ENCODE peak calls at places on chromosomes 3 and 15, in five cellular contexts. One of them, this sample, is unnamed.

GRCh38 chr3:185688808-185689207 is 102.7 kb downstream of the SENP2 start:
- DNase-seq in trophoblast cell: peak; percentile 90
- DNase-seq in H9: peak; percentile 38
- DNase-seq in neuronal stem cell: no peak
- DNase-seq in H1: peak; percentile 34
- DNase-seq in this sample: peak; percentile 99

GRCh38 chr3:17759901-17760300 is 17.5 kb upstream of the TBC1D5 start:
- DNase-seq in H9: no peak
- DNase-seq in H1: no peak
- DNase-seq in trophoblast cell: no peak
- DNase-seq in neuronal stem cell: no peak
- DNase-seq in this sample: no peak

GRCh38 chr15:40343512-40343911 is 2.8 kb upstream of the CCDC9B start:
- DNase-seq in neuronal stem cell: no peak
- DNase-seq in H9: no peak
- DNase-seq in H1: no peak
- DNase-seq in trophoblast cell: no peak
- DNase-seq in this sample: peak; percentile 98

GRCh38 chr3:116064646-116065045 is 380.6 kb downstream of the LSAMP start:
- DNase-seq in neuronal stem cell: no peak
- DNase-seq in H1: no peak
- DNase-seq in trophoblast cell: no peak
- DNase-seq in H9: no peak
- DNase-seq in this sample: peak; percentile 31

GRCh38 chr3:134754768-134755559 is 40.1 kb upstream of the EPHB1 start:
- DNase-seq in trophoblast cell: no peak
- DNase-seq in H9: peak; percentile 77
- DNase-seq in neuronal stem cell: peak; percentile 31
- DNase-seq in H1: peak; percentile 19
- DNase-seq in this sample: peak; percentile 21

GRCh38 chr15:56869573-56869972 is 48.9 kb upstream of the TCF12 start:
- DNase-seq in H9: no peak
- DNase-seq in H1: no peak
- DNase-seq in trophoblast cell: no peak
- DNase-seq in neuronal stem cell: no peak
- DNase-seq in this sample: no peak

GRCh38 chr15:59185725-59186124 is 20.9 kb upstream of the LDHAL6B start:
- DNase-seq in H9: no peak
- DNase-seq in neuronal stem cell: no peak
- DNase-seq in trophoblast cell: no peak
- DNase-seq in H1: no peak
- DNase-seq in this sample: no peak

GRCh38 chr3:124217542-124217941 is 225.6 kb upstream of the ROPN1 start:
- DNase-seq in trophoblast cell: peak; percentile 41
- DNase-seq in neuronal stem cell: peak; percentile 78
- DNase-seq in H1: no peak
- DNase-seq in H9: peak; percentile 71
- DNase-seq in this sample: peak; percentile 79

GRCh38 chr3:197343111-197343510 is 44.7 kb upstream of the DLG1 start:
- DNase-seq in neuronal stem cell: no peak
- DNase-seq in H1: no peak
- DNase-seq in H9: no peak
- DNase-seq in trophoblast cell: no peak
- DNase-seq in this sample: no peak

GRCh38 chr3:53750253-53751210 is 95.7 kb downstream of the CHDH start:
- DNase-seq in H9: no peak
- DNase-seq in H1: no peak
- DNase-seq in neuronal stem cell: no peak
- DNase-seq in trophoblast cell: no peak
- DNase-seq in this sample: no peak

GRCh38 chr3:153602801-153603200 is 440.8 kb downstream of the RAP2B start:
- DNase-seq in H9: no peak
- DNase-seq in H1: no peak
- DNase-seq in trophoblast cell: no peak
- DNase-seq in neuronal stem cell: no peak
- DNase-seq in this sample: no peak

GRCh38 chr3:138861755-138862333 is 27.1 kb upstream of the PIK3CB start:
- DNase-seq in H1: no peak
- DNase-seq in trophoblast cell: no peak
- DNase-seq in H9: peak; percentile 68
- DNase-seq in neuronal stem cell: peak; percentile 42
- DNase-seq in this sample: peak; percentile 25

GRCh38 chr3:60578936-60579335 is 672.3 kb downstream of the FHIT start:
- DNase-seq in neuronal stem cell: no peak
- DNase-seq in trophoblast cell: peak; percentile 18
- DNase-seq in H9: no peak
- DNase-seq in H1: no peak
- DNase-seq in this sample: no peak

GRCh38 chr15:66253643-66254363 is at the start of gene MEGF11:
- DNase-seq in H9: peak; percentile 78
- DNase-seq in H1: no peak
- DNase-seq in neuronal stem cell: no peak
- DNase-seq in trophoblast cell: no peak
- DNase-seq in this sample: peak; percentile 33

GRCh38 chr3:39291903-39292329 is 12.1 kb upstream of the CX3CR1 start:
- DNase-seq in neuronal stem cell: peak; percentile 70
- DNase-seq in H1: peak; percentile 39
- DNase-seq in trophoblast cell: peak; percentile 60
- DNase-seq in H9: peak; percentile 89
- DNase-seq in this sample: peak; percentile 69

GRCh38 chr15:38796589-38796988 is 232.0 kb upstream of the RASGRP1 start:
- DNase-seq in trophoblast cell: peak; percentile 23
- DNase-seq in H9: no peak
- DNase-seq in neuronal stem cell: no peak
- DNase-seq in H1: no peak
- DNase-seq in this sample: no peak

GRCh38 chr3:1727242-1727641 is 371.4 kb upstream of the CNTN4 start:
- DNase-seq in H1: no peak
- DNase-seq in trophoblast cell: no peak
- DNase-seq in H9: no peak
- DNase-seq in neuronal stem cell: no peak
- DNase-seq in this sample: no peak

GRCh38 chr3:107367353-107367752 is 9.9 kb upstream of the CCDC54 start:
- DNase-seq in trophoblast cell: no peak
- DNase-seq in neuronal stem cell: no peak
- DNase-seq in H1: no peak
- DNase-seq in H9: no peak
- DNase-seq in this sample: peak; percentile 28

GRCh38 chr3:45949432-45949831 is 6.2 kb downstream of the CXCR6 start:
- DNase-seq in neuronal stem cell: no peak
- DNase-seq in trophoblast cell: no peak
- DNase-seq in H1: no peak
- DNase-seq in H9: no peak
- DNase-seq in this sample: no peak

GRCh38 chr3:150874666-150875219 is 30.5 kb downstream of the MINDY4B start:
- DNase-seq in trophoblast cell: no peak
- DNase-seq in H1: no peak
- DNase-seq in H9: no peak
- DNase-seq in neuronal stem cell: no peak
- DNase-seq in this sample: no peak

GRCh38 chr15:60128710-60129109 is 124.6 kb downstream of the FOXB1 start:
- DNase-seq in neuronal stem cell: no peak
- DNase-seq in H9: no peak
- DNase-seq in H1: no peak
- DNase-seq in trophoblast cell: no peak
- DNase-seq in this sample: no peak

GRCh38 chr15:38299216-38299615 is 46.6 kb downstream of the SPRED1 start:
- DNase-seq in trophoblast cell: no peak
- DNase-seq in H9: no peak
- DNase-seq in H1: no peak
- DNase-seq in neuronal stem cell: no peak
- DNase-seq in this sample: peak; percentile 93

GRCh38 chr3:63067999-63068645 is 192.9 kb upstream of the CADPS start:
- DNase-seq in H1: no peak
- DNase-seq in H9: no peak
- DNase-seq in trophoblast cell: peak; percentile 12
- DNase-seq in neuronal stem cell: peak; percentile 72
- DNase-seq in this sample: peak; percentile 21

GRCh38 chr15:90859234-90860131 is 8.9 kb upstream of the FURIN start:
- DNase-seq in H9: peak; percentile 67
- DNase-seq in neuronal stem cell: no peak
- DNase-seq in trophoblast cell: no peak
- DNase-seq in H1: no peak
- DNase-seq in this sample: peak; percentile 28

GRCh38 chr3:126467611-126467955 is 8.1 kb downstream of the ZXDC start:
- DNase-seq in neuronal stem cell: no peak
- DNase-seq in H1: no peak
- DNase-seq in trophoblast cell: no peak
- DNase-seq in H9: no peak
- DNase-seq in this sample: no peak

GRCh38 chr3:9397331-9397910 is at the start of gene SETD5:
- DNase-seq in H1: peak; percentile 75
- DNase-seq in neuronal stem cell: peak; percentile 98
- DNase-seq in H9: peak; percentile 97
- DNase-seq in trophoblast cell: peak; percentile 97
- DNase-seq in this sample: peak; percentile 97
- H2BK12ac ChIP-seq in H1: peak within 1 kb of the TSS; percentile 52
- H2BK12ac ChIP-seq in neuronal stem cell: peak within 1 kb of the TSS; percentile 14
- H2BK12ac ChIP-seq in H9: peak within 1 kb of the TSS; percentile 65
- H2BK12ac ChIP-seq in trophoblast cell: peak within 1 kb of the TSS; percentile 59
- H2BK12ac ChIP-seq in this sample: peak within 1 kb of the TSS; percentile 9

DNA sequence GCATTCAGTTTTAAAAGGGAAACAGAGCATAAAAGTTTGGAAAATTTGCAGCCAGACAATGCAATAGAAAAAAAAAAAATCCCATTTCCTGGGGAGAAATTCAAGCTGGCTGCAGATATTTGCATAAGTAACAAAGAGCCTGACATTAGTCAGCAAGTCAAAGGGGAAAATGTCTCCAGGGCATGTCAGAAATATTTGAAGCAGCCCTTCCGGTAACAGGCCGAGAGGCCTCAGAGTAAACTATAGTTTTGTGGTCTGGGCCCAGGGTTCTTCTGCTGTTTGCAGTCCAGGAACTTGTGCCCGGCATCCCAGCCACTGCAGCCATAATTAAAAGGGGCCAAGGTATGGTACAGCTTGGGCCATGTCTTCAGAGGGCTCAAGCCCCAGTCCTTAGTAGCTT is 411.6 kb upstream of the BCHE start:
- DNase-seq in H9: no peak
- DNase-seq in neuronal stem cell: no peak
- DNase-seq in trophoblast cell: peak; percentile 25
- DNase-seq in H1: no peak
- DNase-seq in this sample: no peak
- H2BK12ac ChIP-seq in H9: no peak overlapping the region
- H2BK12ac ChIP-seq in neuronal stem cell: no peak overlapping the region
- H2BK12ac ChIP-seq in trophoblast cell: no peak overlapping the region
- H2BK12ac ChIP-seq in H1: no peak overlapping the region
- H2BK12ac ChIP-seq in this sample: no peak overlapping the region

DNA sequence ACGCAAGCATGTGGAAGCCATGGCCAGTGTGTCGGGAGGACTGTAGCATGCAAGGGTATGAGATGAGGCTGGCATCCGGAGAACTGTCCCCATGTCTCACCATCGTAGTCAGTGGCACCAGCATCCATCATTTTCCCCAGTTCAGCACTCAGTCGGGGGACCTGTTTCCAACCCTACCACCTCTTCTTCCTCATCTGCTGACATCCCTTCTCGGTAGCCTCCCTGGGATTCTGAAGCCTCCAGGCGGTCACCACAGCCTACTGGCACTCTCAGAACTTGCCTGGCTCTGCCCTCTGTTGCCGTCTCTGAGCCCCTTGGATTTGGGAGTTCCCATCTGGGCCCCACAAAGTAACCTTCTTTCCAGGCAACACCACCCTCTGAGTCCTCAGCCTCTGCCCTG is 131.1 kb upstream of the ABHD17C start:
- DNase-seq in neuronal stem cell: no peak
- DNase-seq in H1: no peak
- DNase-seq in H9: no peak
- DNase-seq in trophoblast cell: no peak
- DNase-seq in this sample: no peak
- H2BK12ac ChIP-seq in neuronal stem cell: no peak overlapping the region
- H2BK12ac ChIP-seq in H1: no peak overlapping the region
- H2BK12ac ChIP-seq in H9: no peak overlapping the region
- H2BK12ac ChIP-seq in trophoblast cell: no peak overlapping the region
- H2BK12ac ChIP-seq in this sample: no peak overlapping the region

DNA sequence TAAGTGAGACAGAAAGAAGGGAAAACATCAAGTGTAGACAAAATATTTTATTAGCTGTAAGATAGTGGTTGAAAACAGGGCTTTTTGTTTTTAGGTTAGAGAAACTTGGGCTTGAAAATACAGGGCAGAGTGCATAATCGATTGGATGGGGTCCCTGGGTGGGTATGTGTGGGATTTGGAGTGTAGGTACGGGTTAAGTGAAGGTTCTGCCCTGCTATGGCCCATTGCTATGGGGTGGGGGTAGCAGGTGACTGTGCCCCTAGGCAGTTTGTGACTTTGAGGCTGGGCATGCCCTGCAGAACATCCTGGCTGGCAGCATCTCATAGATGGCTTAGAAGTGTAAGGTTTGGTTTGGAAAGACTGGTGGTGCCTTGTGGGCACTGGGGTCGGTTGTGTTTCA is 3.7 kb upstream of the FAM131A start:
- DNase-seq in H1: no peak
- DNase-seq in neuronal stem cell: no peak
- DNase-seq in H9: no peak
- DNase-seq in trophoblast cell: no peak
- DNase-seq in this sample: no peak
- H2BK12ac ChIP-seq in H1: no peak overlapping the region
- H2BK12ac ChIP-seq in neuronal stem cell: no peak overlapping the region
- H2BK12ac ChIP-seq in H9: no peak overlapping the region
- H2BK12ac ChIP-seq in trophoblast cell: no peak overlapping the region
- H2BK12ac ChIP-seq in this sample: no peak overlapping the region

This sample was measured in mesenchymal stem cell.